ENCODE peak calls at places on chromosomes 2 and 18, in four cellular contexts. W is foreskin fibroblast; C is activated CD4-positive, alpha-beta T cell treated with anti-CD3 and anti-CD28 coated beads, Interleukin-2, amount 50 U/mL, for 24 hours; L is Right ventricle myocardium superior. R is an unnamed sample.

GRCh38 chr2:100105678-100106054 is 36.7 kb downstream of the AFF3 start:
- DNase-seq in W (no peak), C (no peak), L (no peak), R (no peak)

GRCh38 chr18:58095251-58095650 is 51.2 kb downstream of the NEDD4L start:
- DNase-seq in W (no peak), C (no peak), L (no peak), R (no peak)

GRCh38 chr2:138827426-138828054 is 47.4 kb upstream of the NXPH2 start:
- DNase-seq in W (peak), C (peak), L (no peak), R (peak)

GRCh38 chr2:170689481-170689880 is 25.7 kb upstream of the SP5 start:
- DNase-seq in W (no peak), C (no peak), L (no peak), R (no peak)

GRCh38 chr2:239960929-239961661 is 64.0 kb downstream of the NDUFA10 start:
- DNase-seq in W (no peak), C (no peak), L (no peak), R (no peak)

GRCh38 chr2:202762546-202762945 is 109.0 kb downstream of the ICA1L start:
- DNase-seq in W (no peak), C (no peak), L (no peak), R (no peak)

GRCh38 chr2:230693411-230693810 is 19.2 kb upstream of the CAB39 start:
- DNase-seq in W (no peak), C (no peak), L (no peak), R (no peak)

GRCh38 chr2:156088598-156088997 is 243.9 kb downstream of the NR4A2 start:
- DNase-seq in W (no peak), C (no peak), L (no peak), R (no peak)

GRCh38 chr18:63254716-63255399 is 64.7 kb downstream of the BCL2 start:
- DNase-seq in W (no peak), C (no peak), L (no peak), R (no peak)

GRCh38 chr18:23662309-23663263 is at the start of gene ANKRD29:
- DNase-seq in W (peak), C (peak), L (peak), R (no peak)

GRCh38 chr2:163778045-163778753 is 42.4 kb upstream of the FIGN start:
- DNase-seq in W (no peak), C (no peak), L (no peak), R (peak)

GRCh38 chr18:400466-400865 is 100.0 kb downstream of the COLEC12 start:
- DNase-seq in W (peak), C (no peak), L (no peak), R (peak)

GRCh38 chr2:45242161-45242741 is 233.0 kb upstream of the SIX2 start:
- DNase-seq in W (peak), C (no peak), L (no peak), R (no peak)

GRCh38 chr2:138615257-138615656 is 113.7 kb downstream of the SPOPL start:
- DNase-seq in W (no peak), C (no peak), L (no peak), R (no peak)

GRCh38 chr2:17309741-17310339 is 208.4 kb downstream of the RAD51AP2 start:
- DNase-seq in W (no peak), C (no peak), L (no peak), R (peak)

GRCh38 chr2:12131975-12132374 is 385.5 kb downstream of the LPIN1 start:
- DNase-seq in W (peak), C (no peak), L (no peak), R (no peak)

GRCh38 chr2:192960945-192961344 is 766.2 kb upstream of the TMEFF2 start:
- DNase-seq in W (no peak), C (no peak), L (no peak), R (no peak)

GRCh38 chr2:235754381-235755207 is 260.8 kb downstream of the AGAP1 start:
- DNase-seq in W (no peak), C (no peak), L (no peak), R (no peak)

R was measured in fibroblast of the conjunctiva.